ENCODE peak calls at places on chromosomes 5 and 9, in seven cellular contexts. One of them, this sample, is unnamed.

GRCh38 chr9:112535811-112536210 is 49.2 kb downstream of the KIAA1958 start:
- DNase-seq in chondrocyte: no peak
- DNase-seq in body of pancreas: no peak
- DNase-seq in astrocyte of the spinal cord: peak; percentile 43
- DNase-seq in GM20000: no peak
- DNase-seq in transverse colon: no peak
- DNase-seq in AG10803: peak; percentile 74
- DNase-seq in this sample: no peak

GRCh38 chr5:52920929-52921328 is 68.2 kb upstream of the ITGA2 start:
- DNase-seq in GM20000: no peak
- DNase-seq in AG10803: peak; percentile 30
- DNase-seq in chondrocyte: no peak
- DNase-seq in astrocyte of the spinal cord: peak; percentile 25
- DNase-seq in body of pancreas: no peak
- DNase-seq in transverse colon: no peak
- DNase-seq in this sample: no peak

GRCh38 chr9:136438909-136439549 is 616 bp downstream of the INPP5E start:
- DNase-seq in body of pancreas: peak; percentile 36
- DNase-seq in AG10803: peak; percentile 13
- DNase-seq in chondrocyte: no peak
- DNase-seq in astrocyte of the spinal cord: peak; percentile 21
- DNase-seq in transverse colon: peak; percentile 35
- DNase-seq in GM20000: peak; percentile 91
- DNase-seq in this sample: peak; percentile 27

GRCh38 chr9:118094387-118094786 is 390.2 kb downstream of the TLR4 start:
- DNase-seq in body of pancreas: no peak
- DNase-seq in chondrocyte: no peak
- DNase-seq in AG10803: no peak
- DNase-seq in astrocyte of the spinal cord: no peak
- DNase-seq in transverse colon: no peak
- DNase-seq in GM20000: no peak
- DNase-seq in this sample: no peak

GRCh38 chr5:7849531-7850240 is 1.2 kb downstream of the CFAP90 start:
- DNase-seq in transverse colon: no peak
- DNase-seq in AG10803: no peak
- DNase-seq in body of pancreas: peak; percentile 21
- DNase-seq in GM20000: peak; percentile 37
- DNase-seq in chondrocyte: no peak
- DNase-seq in astrocyte of the spinal cord: no peak
- DNase-seq in this sample: no peak

GRCh38 chr5:88676637-88677481 is 206.1 kb downstream of the MEF2C start:
- DNase-seq in astrocyte of the spinal cord: peak; percentile 51
- DNase-seq in chondrocyte: no peak
- DNase-seq in body of pancreas: no peak
- DNase-seq in GM20000: no peak
- DNase-seq in AG10803: no peak
- DNase-seq in transverse colon: no peak
- DNase-seq in this sample: no peak

GRCh38 chr5:61809651-61810050 is 477.6 kb downstream of the ZSWIM6 start:
- DNase-seq in chondrocyte: no peak
- DNase-seq in astrocyte of the spinal cord: no peak
- DNase-seq in GM20000: no peak
- DNase-seq in transverse colon: no peak
- DNase-seq in body of pancreas: peak; percentile 44
- DNase-seq in AG10803: no peak
- DNase-seq in this sample: no peak

GRCh38 chr5:56358703-56359428 is 125.7 kb upstream of the ANKRD55 start:
- DNase-seq in GM20000: no peak
- DNase-seq in transverse colon: no peak
- DNase-seq in body of pancreas: peak; percentile 77
- DNase-seq in AG10803: no peak
- DNase-seq in astrocyte of the spinal cord: peak; percentile 77
- DNase-seq in chondrocyte: no peak
- DNase-seq in this sample: no peak

GRCh38 chr9:83108208-83108607 is 45.3 kb upstream of the RASEF start:
- DNase-seq in body of pancreas: no peak
- DNase-seq in chondrocyte: no peak
- DNase-seq in astrocyte of the spinal cord: no peak
- DNase-seq in AG10803: no peak
- DNase-seq in transverse colon: no peak
- DNase-seq in GM20000: no peak
- DNase-seq in this sample: no peak

GRCh38 chr5:1670342-1670741 is 129.3 kb downstream of the MRPL36 start:
- DNase-seq in body of pancreas: no peak
- DNase-seq in GM20000: no peak
- DNase-seq in transverse colon: no peak
- DNase-seq in AG10803: peak; percentile 64
- DNase-seq in astrocyte of the spinal cord: no peak
- DNase-seq in chondrocyte: no peak
- DNase-seq in this sample: no peak

DNA sequence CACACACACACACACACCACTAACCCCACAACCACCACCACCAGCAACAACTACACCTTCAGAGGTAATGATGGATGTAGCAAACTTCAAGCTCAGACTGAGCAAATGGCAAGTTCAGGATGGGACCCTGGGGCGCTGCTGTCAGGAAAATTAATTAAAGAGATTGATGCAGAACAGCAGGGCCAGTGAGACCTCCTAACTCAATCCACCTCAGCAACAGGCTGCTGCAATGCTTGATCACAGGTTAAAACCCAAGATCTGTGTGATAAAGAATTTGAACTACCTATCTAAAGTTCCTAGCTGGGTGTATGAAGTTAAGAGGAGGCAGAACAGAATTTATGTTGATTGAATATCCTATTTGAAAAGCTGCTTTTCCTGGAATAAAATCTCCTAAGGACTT is 140.3 kb upstream of the FER start:
- DNase-seq in transverse colon: no peak
- DNase-seq in body of pancreas: no peak
- DNase-seq in AG10803: no peak
- DNase-seq in astrocyte of the spinal cord: no peak
- DNase-seq in GM20000: no peak
- DNase-seq in chondrocyte: no peak
- DNase-seq in this sample: no peak
- TF ChIP-seq CTCF in transverse colon: no peak
- TF ChIP-seq CTCF in body of pancreas: no peak
- TF ChIP-seq CTCF in AG10803: no peak
- TF ChIP-seq CTCF in astrocyte of the spinal cord: no peak
- TF ChIP-seq CTCF in GM20000: no peak
- TF ChIP-seq CTCF in chondrocyte: no peak
- TF ChIP-seq CTCF in this sample: no peak

GRCh38 chr5:65305913-65306312 is 175.8 kb downstream of the ADAMTS6 start:
- DNase-seq in chondrocyte: no peak
- DNase-seq in astrocyte of the spinal cord: no peak
- DNase-seq in transverse colon: no peak
- DNase-seq in GM20000: no peak
- DNase-seq in body of pancreas: no peak
- DNase-seq in AG10803: peak; percentile 22
- DNase-seq in this sample: no peak
- TF ChIP-seq CTCF in chondrocyte: no peak
- TF ChIP-seq CTCF in astrocyte of the spinal cord: no peak
- TF ChIP-seq CTCF in transverse colon: no peak
- TF ChIP-seq CTCF in GM20000: no peak
- TF ChIP-seq CTCF in body of pancreas: no peak
- TF ChIP-seq CTCF in AG10803: no peak
- TF ChIP-seq CTCF in this sample: no peak

GRCh38 chr5:177446184-177447065 is at the start of gene PRR7:
- DNase-seq in chondrocyte: peak; percentile 94
- DNase-seq in GM20000: peak; percentile 93
- DNase-seq in transverse colon: peak; percentile 67
- DNase-seq in AG10803: peak; percentile 66
- DNase-seq in astrocyte of the spinal cord: peak; percentile 62
- DNase-seq in body of pancreas: peak; percentile 56
- DNase-seq in this sample: peak; percentile 80
- TF ChIP-seq CTCF in chondrocyte: peak; percentile 34
- TF ChIP-seq CTCF in GM20000: no peak
- TF ChIP-seq CTCF in transverse colon: no peak
- TF ChIP-seq CTCF in AG10803: no peak
- TF ChIP-seq CTCF in astrocyte of the spinal cord: peak; percentile 2
- TF ChIP-seq CTCF in body of pancreas: no peak
- TF ChIP-seq CTCF in this sample: no peak

GRCh38 chr5:159106569-159107282 is 7.0 kb upstream of the EBF1 start:
- DNase-seq in AG10803: peak; percentile 67
- DNase-seq in chondrocyte: peak; percentile 89
- DNase-seq in astrocyte of the spinal cord: peak; percentile 72
- DNase-seq in transverse colon: peak; percentile 74
- DNase-seq in body of pancreas: peak; percentile 61
- DNase-seq in GM20000: peak; percentile 86
- DNase-seq in this sample: peak; percentile 42
- TF ChIP-seq CTCF in AG10803: peak; percentile 90
- TF ChIP-seq CTCF in chondrocyte: peak; percentile 100
- TF ChIP-seq CTCF in astrocyte of the spinal cord: peak; percentile 90
- TF ChIP-seq CTCF in transverse colon: peak; percentile 87
- TF ChIP-seq CTCF in body of pancreas: peak; percentile 94
- TF ChIP-seq CTCF in GM20000: peak; percentile 74
- TF ChIP-seq CTCF in this sample: peak; percentile 71

GRCh38 chr5:145236127-145236526 is 599.0 kb downstream of the PRELID2 start:
- DNase-seq in AG10803: no peak
- DNase-seq in body of pancreas: no peak
- DNase-seq in transverse colon: no peak
- DNase-seq in GM20000: no peak
- DNase-seq in chondrocyte: no peak
- DNase-seq in astrocyte of the spinal cord: no peak
- DNase-seq in this sample: no peak

GRCh38 chr5:145243016-145243415 is 592.1 kb downstream of the PRELID2 start:
- DNase-seq in chondrocyte: no peak
- DNase-seq in transverse colon: no peak
- DNase-seq in AG10803: peak; percentile 20
- DNase-seq in astrocyte of the spinal cord: peak; percentile 53
- DNase-seq in body of pancreas: no peak
- DNase-seq in GM20000: no peak
- DNase-seq in this sample: no peak

GRCh38 chr5:145233461-145233860 is 601.7 kb downstream of the PRELID2 start:
- DNase-seq in astrocyte of the spinal cord: no peak
- DNase-seq in body of pancreas: no peak
- DNase-seq in chondrocyte: no peak
- DNase-seq in AG10803: no peak
- DNase-seq in GM20000: no peak
- DNase-seq in transverse colon: no peak
- DNase-seq in this sample: no peak

GRCh38 chr5:145236966-145237365 is 598.2 kb downstream of the PRELID2 start:
- DNase-seq in body of pancreas: no peak
- DNase-seq in AG10803: no peak
- DNase-seq in GM20000: no peak
- DNase-seq in astrocyte of the spinal cord: no peak
- DNase-seq in chondrocyte: no peak
- DNase-seq in transverse colon: no peak
- DNase-seq in this sample: no peak

DNA sequence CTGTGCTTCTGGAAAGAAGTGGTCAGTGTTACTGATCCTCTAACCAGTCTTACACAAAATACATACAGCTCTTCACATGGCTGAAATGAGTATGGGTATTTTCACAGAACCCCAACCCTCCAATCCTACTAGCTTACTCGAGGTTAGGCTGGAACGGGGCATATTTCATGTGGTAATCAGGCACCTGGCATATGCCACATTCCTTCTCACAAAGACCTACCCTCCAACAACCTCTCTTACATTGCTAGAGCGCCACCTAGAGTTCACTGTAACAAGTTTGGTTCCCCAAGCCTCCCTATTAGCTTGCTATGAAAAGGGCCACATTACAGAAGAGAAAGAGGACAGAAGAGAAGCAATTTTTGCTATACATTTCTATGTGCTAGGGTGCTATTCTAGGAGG is 597.3 kb downstream of the PRELID2 start:
- DNase-seq in astrocyte of the spinal cord: peak; percentile 45
- DNase-seq in GM20000: peak; percentile 14
- DNase-seq in chondrocyte: no peak
- DNase-seq in body of pancreas: peak; percentile 78
- DNase-seq in AG10803: peak; percentile 12
- DNase-seq in transverse colon: peak; percentile 22
- DNase-seq in this sample: no peak
- TF ChIP-seq CTCF in astrocyte of the spinal cord: peak; percentile 62
- TF ChIP-seq CTCF in GM20000: peak; percentile 26
- TF ChIP-seq CTCF in chondrocyte: peak; percentile 72
- TF ChIP-seq CTCF in body of pancreas: peak; percentile 78
- TF ChIP-seq CTCF in AG10803: peak; percentile 44
- TF ChIP-seq CTCF in transverse colon: no peak
- TF ChIP-seq CTCF in this sample: no peak

GRCh38 chr5:103101079-103101732 is 18.7 kb downstream of the GIN1 start:
- DNase-seq in astrocyte of the spinal cord: no peak
- DNase-seq in body of pancreas: no peak
- DNase-seq in AG10803: no peak
- DNase-seq in transverse colon: no peak
- DNase-seq in GM20000: no peak
- DNase-seq in chondrocyte: no peak
- DNase-seq in this sample: no peak
- TF ChIP-seq CTCF in astrocyte of the spinal cord: no peak
- TF ChIP-seq CTCF in body of pancreas: no peak
- TF ChIP-seq CTCF in AG10803: no peak
- TF ChIP-seq CTCF in transverse colon: no peak
- TF ChIP-seq CTCF in GM20000: no peak
- TF ChIP-seq CTCF in chondrocyte: no peak
- TF ChIP-seq CTCF in this sample: no peak